ENCODE peak calls at places on chromosomes 7 and 10, in six cellular contexts. Z is stimulated activated CD8-positive, alpha-beta memory T cell treated with anti-CD3 and anti-CD28 coated beads, Interleukin-4, amount 100 ng/mL, for 48 hours; N is Right ventricle myocardium superior; W is cardiac muscle cell; F is mucosa of descending colon; M is stimulated activated CD4-positive, alpha-beta T cell treated with anti-CD3 and anti-CD28 coated beads, Interleukin-4, amount 100 ng/mL, for 4 hours. T is an unnamed sample.

GRCh38 chr7:99625961-99626360 is 9.2 kb downstream of the ZSCAN25 start:
- DNase-seq in Z (no peak), N (no peak), W (no peak), F (no peak), M (no peak), T (no peak)

GRCh38 chr10:100043344-100043743 is 33.6 kb upstream of the DNMBP start:
- DNase-seq in Z (no peak), N (no peak), W (no peak), F (no peak), M (peak), T (peak)

GRCh38 chr10:131266936-131267813 is 44.3 kb downstream of the TCERG1L start:
- DNase-seq in Z (no peak), N (no peak), W (no peak), F (no peak), M (no peak), T (no peak)

GRCh38 chr10:84200537-84201243 is 6.4 kb downstream of the CDHR1 start:
- DNase-seq in Z (no peak), N (no peak), W (no peak), F (peak), M (no peak), T (no peak)

GRCh38 chr7:71244023-71244422 is 112.1 kb downstream of the GALNT17 start:
- DNase-seq in Z (no peak), N (peak), W (peak), F (no peak), M (no peak), T (no peak)

GRCh38 chr10:90977855-90978486 is 57.1 kb upstream of the ANKRD1 start:
- DNase-seq in Z (no peak), N (no peak), W (no peak), F (no peak), M (no peak), T (no peak)

GRCh38 chr10:109282510-109282909 is 640.8 kb downstream of the XPNPEP1 start:
- DNase-seq in Z (no peak), N (no peak), W (no peak), F (no peak), M (no peak), T (no peak)

GRCh38 chr7:102433319-102434038 is at the start of gene ORAI2:
- DNase-seq in Z (peak), N (peak), W (peak), F (peak), M (peak), T (peak)

GRCh38 chr7:16916111-16916639 is 34.4 kb upstream of the AGR3 start:
- DNase-seq in Z (no peak), N (no peak), W (no peak), F (no peak), M (no peak), T (no peak)

GRCh38 chr10:70274643-70275042 is 9.2 kb downstream of the NPFFR1 start:
- DNase-seq in Z (no peak), N (no peak), W (no peak), F (no peak), M (no peak), T (no peak)

GRCh38 chr10:69638642-69639041 is 8.6 kb downstream of the FAM241B start:
- DNase-seq in Z (no peak), N (no peak), W (no peak), F (no peak), M (no peak), T (no peak)

GRCh38 chr7:107463139-107464078 is 6.4 kb upstream of the GPR22 start:
- DNase-seq in Z (peak), N (peak), W (peak), F (no peak), M (peak), T (peak)

GRCh38 chr10:118799779-118800178 is 45.0 kb upstream of the CACUL1 start:
- DNase-seq in Z (no peak), N (no peak), W (no peak), F (no peak), M (no peak), T (no peak)

GRCh38 chr7:47573758-47574472 is 8.0 kb downstream of the TNS3 start:
- DNase-seq in Z (no peak), N (no peak), W (no peak), F (no peak), M (no peak), T (no peak)

GRCh38 chr10:22550732-22551131 is 163.6 kb downstream of the PIP4K2A start:
- DNase-seq in Z (peak), N (peak), W (peak), F (no peak), M (peak), T (peak)

GRCh38 chr10:88848499-88848898 is 3.1 kb downstream of the ANKRD22 start:
- DNase-seq in Z (no peak), N (no peak), W (no peak), F (no peak), M (no peak), T (no peak)